ENCODE peak calls at places on chromosome 11, in five cellular contexts. T is fibroblast of lung, A is body of pancreas, K is heart right ventricle, Q is ovary. H is an unnamed sample. For H3K9me3 and H3K4me1, the result is how much of the 10 kb centered on the place peaks cover.

GRCh38 chr11:561148-562003 is 606 bp downstream of the RASSF7 start:
- DNase-seq in T (peak), Q (peak), A (peak), K (no peak), H (no peak)

GRCh38 chr11:30911247-30911646 is 325.1 kb upstream of the MPPED2 start:
- DNase-seq in A (no peak), T (no peak), Q (no peak), K (no peak), H (no peak)

GRCh38 chr11:35337136-35337918 is 82.0 kb downstream of the SLC1A2 start:
- DNase-seq in Q (no peak), A (peak), K (no peak), T (peak), H (no peak)

GRCh38 chr11:103923473-103923931 is 112.9 kb upstream of the DDI1 start:
- DNase-seq in T (peak), Q (no peak), K (no peak), A (no peak), H (no peak)

GRCh38 chr11:35111171-35112055 is 27.6 kb upstream of the CD44 start:
- DNase-seq in T (peak), A (peak), K (no peak), Q (no peak), H (no peak)

GRCh38 chr11:17388609-17389204 is at the start of gene KCNJ11:
- DNase-seq in K (no peak), Q (no peak), A (peak), T (no peak), H (no peak)

GRCh38 chr11:103591554-103591953 is 444.9 kb upstream of the DDI1 start:
- DNase-seq in T (peak), K (no peak), Q (no peak), A (no peak), H (no peak)

GRCh38 chr11:67436459-67437081 is 912 bp downstream of the PTPRCAP start:
- DNase-seq in Q (no peak), A (no peak), T (peak), K (no peak), H (no peak)

GRCh38 chr11:68579455-68579854 is 104.9 kb upstream of the GAL start:
- DNase-seq in A (no peak), Q (no peak), T (peak), K (no peak), H (no peak)

GRCh38 chr11:108945341-108945740 is 280.5 kb downstream of the DDX10 start:
- DNase-seq in T (no peak), A (no peak), Q (no peak), K (no peak), H (no peak)

GRCh38 chr11:92411431-92411830 is 186.8 kb downstream of the FAT3 start:
- DNase-seq in A (no peak), Q (no peak), K (no peak), T (no peak), H (no peak)

GRCh38 chr11:44944181-44944852 is 6.4 kb downstream of the TP53I11 start:
- DNase-seq in A (no peak), Q (no peak), T (no peak), K (no peak), H (no peak)

GRCh38 chr11:117179048-117179999 is 781 bp downstream of the SIDT2 start:
- DNase-seq in T (peak), K (peak), Q (peak), A (no peak), H (peak)

GRCh38 chr11:128551641-128552335 is 35.6 kb downstream of the ETS1 start:
- DNase-seq in K (no peak), Q (no peak), A (no peak), T (no peak), H (no peak)

GRCh38 chr11:128552783-128553661 is 34.3 kb downstream of the ETS1 start:
- DNase-seq in K (no peak), A (peak), Q (no peak), T (peak), H (no peak)

GRCh38 chr11:128550967-128551522 is 36.3 kb downstream of the ETS1 start:
- DNase-seq in T (no peak), K (no peak), Q (no peak), A (no peak), H (no peak)

GRCh38 chr11:128555606-128556005 is 31.8 kb downstream of the ETS1 start:
- DNase-seq in Q (no peak), T (peak), K (no peak), A (no peak), H (no peak)

DNA sequence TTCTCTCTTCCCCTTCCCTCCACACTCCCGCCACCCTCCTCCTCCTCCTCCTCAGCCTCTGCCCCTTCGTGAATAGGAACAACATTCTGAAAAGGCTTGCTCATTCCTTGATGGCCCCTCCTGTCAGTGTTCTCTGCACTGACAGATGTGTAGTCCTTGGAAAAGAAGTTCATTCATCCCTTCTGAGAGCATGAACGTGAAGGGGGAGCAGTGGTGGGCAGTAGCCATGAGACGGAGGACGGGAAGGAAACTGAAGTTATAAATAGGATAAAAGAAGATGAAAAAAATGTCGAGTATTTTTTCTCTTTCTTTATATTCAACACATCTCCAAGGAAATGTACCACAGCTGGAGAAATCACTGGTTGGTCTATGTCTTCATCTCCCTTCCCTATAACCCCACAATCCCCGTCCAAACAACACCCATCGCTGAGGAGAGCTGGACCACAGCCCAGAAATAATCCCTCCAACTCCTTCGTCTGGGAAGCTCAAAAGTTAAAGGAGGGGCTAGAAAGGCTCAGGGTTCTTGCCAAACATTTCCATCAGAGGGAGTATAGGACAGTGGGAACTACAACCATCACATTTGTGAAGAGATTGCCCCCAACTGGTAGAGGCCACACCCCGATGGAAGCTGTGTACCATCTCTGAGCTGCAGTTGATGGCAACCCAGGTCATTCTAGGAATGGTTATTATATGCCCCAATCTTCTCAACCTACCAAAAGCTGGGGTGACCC is 33.5 kb downstream of the ETS1 start:
- DNase-seq in T (no peak), A (no peak), K (no peak), Q (peak), H (no peak)
- TF ChIP-seq CTCF in T (peak), A (no peak), K (peak), Q (no peak), H (no peak)

DNA sequence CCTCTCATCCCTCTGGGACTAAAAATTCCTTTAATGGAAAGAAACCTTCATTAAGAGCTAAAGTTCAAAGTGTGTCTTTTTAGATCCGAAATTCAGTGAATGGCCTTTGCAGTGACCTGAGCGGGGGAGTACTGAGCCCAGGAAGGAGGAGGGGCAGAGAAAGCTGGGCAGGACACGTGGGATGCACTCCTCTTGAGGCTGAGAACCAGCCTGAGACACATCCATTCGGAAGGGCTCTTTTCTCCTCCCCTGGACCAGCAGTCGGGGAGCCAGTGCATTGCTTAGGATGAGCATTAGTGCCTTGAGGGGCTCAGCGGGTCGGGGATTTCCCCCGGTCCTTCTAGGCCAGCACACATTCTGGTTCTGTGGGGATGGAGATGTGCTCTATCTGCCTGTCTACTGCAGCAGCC is 258.9 kb upstream of the B3GAT1 start:
- DNase-seq in K (no peak), Q (no peak), A (no peak), T (no peak), H (no peak)
- H3K9me3 ChIP-seq in K (under half), Q (under half), A (under half), T (under half), H (under half)

GRCh38 chr11:65898656-65899355 is 1.4 kb downstream of the FOSL1 start:
- DNase-seq in Q (no peak), A (no peak), T (no peak), K (no peak), H (no peak)

GRCh38 chr11:65900125-65900898 is at the start of gene FOSL1:
- DNase-seq in K (peak), A (peak), T (peak), Q (peak), H (peak)

GRCh38 chr11:65899356-65900124 is 648 bp downstream of the FOSL1 start:
- DNase-seq in A (peak), Q (no peak), T (peak), K (peak), H (peak)

GRCh38 chr11:65903068-65903481 is 2.9 kb upstream of the FOSL1 start:
- DNase-seq in Q (no peak), T (peak), A (no peak), K (no peak), H (no peak)

GRCh38 chr11:65900899-65901180 is 652 bp upstream of the FOSL1 start:
- DNase-seq in K (no peak), A (no peak), T (no peak), Q (no peak), H (no peak)
- H3K4me1 ChIP-seq in K (under half), A (under half), T (under half), Q (under half), H (under half)

GRCh38 chr11:10450451-10451398 is 4.3 kb upstream of the AMPD3 start:
- DNase-seq in T (peak), K (no peak), A (peak), Q (no peak), H (no peak)
- TF ChIP-seq CTCF in T (peak), K (peak), A (peak), Q (no peak), H (peak)

GRCh38 chr11:134372536-134372935 is 39.5 kb downstream of the B3GAT1 start:
- DNase-seq in A (no peak), K (no peak), T (no peak), Q (no peak), H (no peak)

GRCh38 chr11:134372961-134373360 is 39.1 kb downstream of the B3GAT1 start:
- DNase-seq in A (no peak), T (no peak), K (no peak), Q (no peak), H (no peak)

GRCh38 chr11:134374171-134374570 is 37.9 kb downstream of the B3GAT1 start:
- DNase-seq in Q (no peak), T (no peak), K (no peak), A (no peak), H (no peak)

GRCh38 chr11:134374891-134375550 is 37.0 kb downstream of the B3GAT1 start:
- DNase-seq in T (no peak), A (no peak), Q (no peak), K (no peak), H (no peak)

GRCh38 chr11:134373591-134374052 is 38.4 kb downstream of the B3GAT1 start:
- DNase-seq in K (no peak), T (no peak), Q (no peak), A (no peak), H (no peak)
- H3K9me3 ChIP-seq in K (under half), T (under half), Q (under half), A (under half), H (under half)

GRCh38 chr11:95522871-95523270 is 266.7 kb downstream of the FAM76B start:
- DNase-seq in Q (no peak), K (no peak), A (no peak), T (peak), H (no peak)

GRCh38 chr11:95520361-95520760 is 269.2 kb downstream of the FAM76B start:
- DNase-seq in T (no peak), A (no peak), K (no peak), Q (no peak), H (no peak)

GRCh38 chr11:95520765-95521542 is 268.6 kb downstream of the FAM76B start:
- DNase-seq in A (no peak), Q (no peak), T (peak), K (no peak), H (no peak)

GRCh38 chr11:95521862-95522261 is 267.7 kb downstream of the FAM76B start:
- DNase-seq in T (no peak), A (no peak), K (no peak), Q (no peak), H (no peak)

GRCh38 chr11:95524328-95525036 is 265.1 kb downstream of the FAM76B start:
- DNase-seq in K (no peak), T (no peak), Q (no peak), A (no peak), H (no peak)
- H3K4me1 ChIP-seq in K (under half), T (under half), Q (under half), A (under half), H (under half)

DNA sequence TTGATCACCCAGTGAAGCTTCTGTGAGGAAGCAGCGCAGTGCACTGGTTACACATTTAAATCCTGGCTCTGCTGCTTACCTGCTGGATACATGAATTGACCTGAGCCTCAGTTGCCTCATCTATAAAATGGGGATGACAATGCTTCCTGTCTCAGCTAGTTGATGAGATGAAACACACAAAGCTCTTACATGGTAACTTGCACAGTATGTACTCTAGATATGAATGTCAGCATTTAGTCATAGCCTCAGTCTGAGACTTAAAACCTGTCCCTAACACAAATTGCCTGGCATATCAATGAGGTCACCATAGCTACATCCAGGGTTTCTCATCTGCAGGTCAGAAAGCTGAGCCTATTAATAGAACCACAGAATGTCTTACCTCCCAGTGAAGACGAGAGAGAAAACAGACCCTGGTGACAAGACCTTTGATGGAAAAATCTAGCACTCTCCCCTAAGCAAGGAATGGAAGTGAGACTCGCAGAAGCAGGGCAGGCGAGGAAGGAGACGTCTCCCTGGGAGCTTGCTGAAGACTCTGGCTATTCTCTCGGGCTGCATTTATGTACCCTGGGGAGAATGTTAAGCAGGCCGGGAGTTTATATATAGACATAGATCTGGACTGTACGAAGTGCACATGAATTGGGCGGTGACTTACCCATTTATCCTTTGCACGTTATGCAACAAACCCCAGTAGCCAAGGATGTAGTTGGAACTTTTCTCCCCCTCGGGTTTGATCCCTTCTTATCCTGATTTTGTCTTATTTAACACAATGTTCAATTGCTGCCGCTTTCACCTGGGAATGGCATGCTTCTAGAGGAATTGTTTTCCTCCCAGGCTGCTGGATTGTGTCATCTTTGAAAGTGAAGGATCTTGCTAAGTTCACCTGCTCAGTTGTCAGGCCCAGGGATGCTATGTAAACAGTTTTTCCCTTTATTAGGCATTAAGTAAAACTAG is 18.0 kb downstream of the SDHAF2 start:
- DNase-seq in T (no peak), Q (no peak), A (no peak), K (no peak), H (no peak)
- TF ChIP-seq CTCF in T (no peak), Q (no peak), A (no peak), K (no peak), H (no peak)

GRCh38 chr11:3345736-3346135 is 33.2 kb downstream of the ZNF195 start:
- DNase-seq in A (no peak), K (no peak), T (no peak), Q (no peak), H (no peak)

GRCh38 chr11:3347127-3347526 is 31.8 kb downstream of the ZNF195 start:
- DNase-seq in K (no peak), Q (no peak), T (no peak), A (no peak), H (no peak)

GRCh38 chr11:3344775-3345174 is 34.2 kb downstream of the ZNF195 start:
- DNase-seq in K (no peak), Q (no peak), T (no peak), A (no peak), H (no peak)

GRCh38 chr11:3344327-3344726 is 34.6 kb downstream of the ZNF195 start:
- DNase-seq in A (no peak), Q (no peak), K (no peak), T (no peak), H (no peak)

GRCh38 chr11:3346587-3346986 is 32.4 kb downstream of the ZNF195 start:
- DNase-seq in A (no peak), Q (no peak), K (no peak), T (no peak), H (no peak)
- H3K9me3 ChIP-seq in A (under half), Q (under half), K (under half), T (under half), H (under half)

GRCh38 chr11:7609521-7609920 is 63.8 kb downstream of the CYB5R2 start:
- DNase-seq in K (no peak), Q (no peak), A (no peak), T (no peak), H (no peak)

GRCh38 chr11:7612056-7612660 is 61.1 kb downstream of the CYB5R2 start:
- DNase-seq in K (no peak), T (no peak), A (no peak), Q (no peak), H (no peak)

GRCh38 chr11:7609015-7609414 is 64.3 kb downstream of the CYB5R2 start:
- DNase-seq in Q (no peak), K (no peak), A (no peak), T (no peak), H (no peak)

GRCh38 chr11:7611411-7611810 is 61.9 kb downstream of the CYB5R2 start:
- DNase-seq in A (no peak), T (no peak), K (no peak), Q (no peak), H (no peak)

GRCh38 chr11:7610393-7610792 is 62.9 kb downstream of the CYB5R2 start:
- DNase-seq in A (no peak), K (no peak), Q (no peak), T (no peak), H (no peak)
- H3K4me1 ChIP-seq in A (half or more), K (under half), Q (under half), T (under half), H (under half)

GRCh38 chr11:58963551-58964075 is 24.3 kb downstream of the GLYATL1 start:
- DNase-seq in K (no peak), A (peak), Q (no peak), T (peak), H (no peak)
- TF ChIP-seq CTCF in K (no peak), A (peak), Q (no peak), T (peak), H (no peak)